ENCODE peak calls at places on chromosomes 3 and 15, in five cellular contexts. One of them, this sample, is unnamed. For H3K4me1 and H3K9me3, the result is how much of the 10 kb centered on the place peaks cover.

GRCh38 chr3:122245513-122246174 is 62.2 kb downstream of the CASR start:
- DNase-seq in body of pancreas: no peak
- DNase-seq in lower lobe of right lung: no peak
- DNase-seq in psoas muscle: no peak
- DNase-seq in PC-3: peak
- DNase-seq in this sample: peak

GRCh38 chr15:101003706-101004105 is 84.5 kb downstream of the LRRK1 start:
- DNase-seq in body of pancreas: no peak
- DNase-seq in lower lobe of right lung: no peak
- DNase-seq in psoas muscle: no peak
- DNase-seq in PC-3: no peak
- DNase-seq in this sample: no peak

GRCh38 chr15:31173790-31174450 is 72.4 kb upstream of the TRPM1 start:
- DNase-seq in body of pancreas: no peak
- DNase-seq in lower lobe of right lung: no peak
- DNase-seq in psoas muscle: no peak
- DNase-seq in PC-3: no peak
- DNase-seq in this sample: no peak

GRCh38 chr15:81091889-81092558 is 42.0 kb upstream of the CFAP161 start:
- DNase-seq in body of pancreas: peak
- DNase-seq in lower lobe of right lung: no peak
- DNase-seq in psoas muscle: peak
- DNase-seq in PC-3: peak
- DNase-seq in this sample: peak

GRCh38 chr3:65902304-65902793 is 136.4 kb downstream of the MAGI1 start:
- DNase-seq in body of pancreas: peak
- DNase-seq in lower lobe of right lung: no peak
- DNase-seq in psoas muscle: no peak
- DNase-seq in PC-3: no peak
- DNase-seq in this sample: no peak

GRCh38 chr3:183548262-183548769 is 7.2 kb downstream of the KLHL6 start:
- DNase-seq in body of pancreas: peak
- DNase-seq in lower lobe of right lung: no peak
- DNase-seq in psoas muscle: no peak
- DNase-seq in PC-3: peak
- DNase-seq in this sample: peak

GRCh38 chr3:65485826-65486592 is 552.7 kb downstream of the MAGI1 start:
- DNase-seq in body of pancreas: no peak
- DNase-seq in lower lobe of right lung: no peak
- DNase-seq in psoas muscle: no peak
- DNase-seq in PC-3: no peak
- DNase-seq in this sample: no peak

GRCh38 chr15:88288206-88288605 is 31.7 kb upstream of the NTRK3 start:
- DNase-seq in body of pancreas: no peak
- DNase-seq in lower lobe of right lung: no peak
- DNase-seq in psoas muscle: no peak
- DNase-seq in PC-3: no peak
- DNase-seq in this sample: no peak

GRCh38 chr3:183542355-183542754 is 13.2 kb downstream of the KLHL6 start:
- DNase-seq in body of pancreas: no peak
- DNase-seq in lower lobe of right lung: no peak
- DNase-seq in psoas muscle: no peak
- DNase-seq in PC-3: no peak
- DNase-seq in this sample: no peak

GRCh38 chr3:151987893-151988292 is 114.5 kb downstream of the SUCNR1 start:
- DNase-seq in body of pancreas: no peak
- DNase-seq in lower lobe of right lung: no peak
- DNase-seq in psoas muscle: no peak
- DNase-seq in PC-3: no peak
- DNase-seq in this sample: no peak

GRCh38 chr15:90654233-90655124 is 62.7 kb upstream of the BLM start:
- DNase-seq in body of pancreas: no peak
- DNase-seq in lower lobe of right lung: no peak
- DNase-seq in psoas muscle: no peak
- DNase-seq in PC-3: no peak
- DNase-seq in this sample: no peak

GRCh38 chr15:80836991-80837390 is 57.8 kb downstream of the CEMIP start:
- DNase-seq in body of pancreas: no peak
- DNase-seq in lower lobe of right lung: no peak
- DNase-seq in psoas muscle: no peak
- DNase-seq in PC-3: no peak
- DNase-seq in this sample: no peak

GRCh38 chr15:48472756-48473155 is 141.5 kb downstream of the DUT start:
- DNase-seq in body of pancreas: no peak
- DNase-seq in lower lobe of right lung: no peak
- DNase-seq in psoas muscle: no peak
- DNase-seq in PC-3: peak
- DNase-seq in this sample: peak

GRCh38 chr3:68271145-68271544 is 616.7 kb upstream of the SUCLG2 start:
- DNase-seq in body of pancreas: no peak
- DNase-seq in lower lobe of right lung: no peak
- DNase-seq in psoas muscle: no peak
- DNase-seq in PC-3: no peak
- DNase-seq in this sample: no peak

GRCh38 chr3:120550546-120550945 is 45.6 kb upstream of the NDUFB4 start:
- DNase-seq in body of pancreas: no peak
- DNase-seq in lower lobe of right lung: no peak
- DNase-seq in psoas muscle: no peak
- DNase-seq in PC-3: no peak
- DNase-seq in this sample: no peak

GRCh38 chr15:101153801-101154656 is 97.8 kb downstream of the CHSY1 start:
- DNase-seq in body of pancreas: no peak
- DNase-seq in lower lobe of right lung: peak
- DNase-seq in psoas muscle: no peak
- DNase-seq in PC-3: no peak
- DNase-seq in this sample: no peak

GRCh38 chr3:56251343-56251945 is 216.8 kb downstream of the ERC2 start:
- DNase-seq in body of pancreas: peak
- DNase-seq in lower lobe of right lung: no peak
- DNase-seq in psoas muscle: no peak
- DNase-seq in PC-3: peak
- DNase-seq in this sample: peak

GRCh38 chr3:15405448-15406050 is 21.8 kb downstream of the METTL6 start:
- DNase-seq in body of pancreas: no peak
- DNase-seq in lower lobe of right lung: no peak
- DNase-seq in psoas muscle: no peak
- DNase-seq in PC-3: peak
- DNase-seq in this sample: peak

GRCh38 chr3:138675393-138675792 is 66.8 kb downstream of the FAIM start:
- DNase-seq in body of pancreas: no peak
- DNase-seq in lower lobe of right lung: no peak
- DNase-seq in psoas muscle: no peak
- DNase-seq in PC-3: peak
- DNase-seq in this sample: peak

GRCh38 chr15:67880651-67881182 is 40.9 kb upstream of the RNU6-1 start:
- DNase-seq in body of pancreas: peak
- DNase-seq in lower lobe of right lung: no peak
- DNase-seq in psoas muscle: no peak
- DNase-seq in PC-3: peak
- DNase-seq in this sample: peak

GRCh38 chr3:33883538-33884203 is 85.2 kb downstream of the PDCD6IP start:
- DNase-seq in body of pancreas: no peak
- DNase-seq in lower lobe of right lung: no peak
- DNase-seq in psoas muscle: no peak
- DNase-seq in PC-3: peak
- DNase-seq in this sample: peak

GRCh38 chr3:4394048-4394447 is 73.0 kb downstream of the SUMF1 start:
- DNase-seq in body of pancreas: no peak
- DNase-seq in lower lobe of right lung: no peak
- DNase-seq in psoas muscle: no peak
- DNase-seq in PC-3: no peak
- DNase-seq in this sample: no peak

GRCh38 chr15:33963831-33964664 is 4.2 kb upstream of the CHRM5 start:
- DNase-seq in body of pancreas: no peak
- DNase-seq in lower lobe of right lung: no peak
- DNase-seq in psoas muscle: no peak
- DNase-seq in PC-3: peak
- DNase-seq in this sample: peak

GRCh38 chr3:143529778-143530177 is 318.5 kb downstream of the SLC9A9 start:
- DNase-seq in body of pancreas: no peak
- DNase-seq in lower lobe of right lung: no peak
- DNase-seq in psoas muscle: no peak
- DNase-seq in PC-3: no peak
- DNase-seq in this sample: no peak

GRCh38 chr3:143529018-143529478 is 319.2 kb downstream of the SLC9A9 start:
- DNase-seq in body of pancreas: no peak
- DNase-seq in lower lobe of right lung: no peak
- DNase-seq in psoas muscle: peak
- DNase-seq in PC-3: no peak
- DNase-seq in this sample: peak

GRCh38 chr3:143526016-143526540 is 322.2 kb downstream of the SLC9A9 start:
- DNase-seq in body of pancreas: no peak
- DNase-seq in lower lobe of right lung: no peak
- DNase-seq in psoas muscle: no peak
- DNase-seq in PC-3: no peak
- DNase-seq in this sample: peak

GRCh38 chr3:143533391-143533790 is 314.9 kb downstream of the SLC9A9 start:
- DNase-seq in body of pancreas: no peak
- DNase-seq in lower lobe of right lung: no peak
- DNase-seq in psoas muscle: no peak
- DNase-seq in PC-3: no peak
- DNase-seq in this sample: no peak

DNA sequence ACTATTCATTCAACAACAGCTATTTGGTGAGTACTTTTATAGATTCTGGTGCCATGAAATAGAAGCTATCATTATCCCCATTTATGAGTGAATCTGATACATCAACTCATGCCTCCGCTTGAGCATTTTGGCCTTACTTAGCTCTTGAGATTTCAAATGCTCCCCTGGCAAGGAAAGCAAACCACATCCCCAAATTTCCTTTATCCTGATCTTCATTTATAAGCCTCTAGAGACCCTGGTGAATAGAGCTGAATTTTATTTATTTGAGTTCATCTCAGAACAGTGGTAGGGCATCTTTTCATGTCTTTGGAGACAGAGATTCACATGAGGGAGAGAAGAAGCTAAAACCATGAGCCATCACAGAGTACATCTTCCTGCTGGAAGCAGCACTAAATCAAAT is 317.2 kb downstream of the SLC9A9 start:
- DNase-seq in body of pancreas: no peak
- DNase-seq in lower lobe of right lung: no peak
- DNase-seq in psoas muscle: no peak
- DNase-seq in PC-3: no peak
- DNase-seq in this sample: no peak
- H3K4me1 ChIP-seq in body of pancreas: under half
- H3K4me1 ChIP-seq in lower lobe of right lung: under half
- H3K4me1 ChIP-seq in psoas muscle: under half
- H3K4me1 ChIP-seq in PC-3: under half
- H3K4me1 ChIP-seq in this sample: under half

GRCh38 chr3:46629571-46630517 is 17.5 kb downstream of the FAM240A start:
- DNase-seq in body of pancreas: peak
- DNase-seq in lower lobe of right lung: peak
- DNase-seq in psoas muscle: peak
- DNase-seq in PC-3: peak
- DNase-seq in this sample: peak
- H3K4me3 ChIP-seq in body of pancreas: no peak
- H3K4me3 ChIP-seq in lower lobe of right lung: peak
- H3K4me3 ChIP-seq in psoas muscle: peak
- H3K4me3 ChIP-seq in PC-3: no peak
- H3K4me3 ChIP-seq in this sample: peak

DNA sequence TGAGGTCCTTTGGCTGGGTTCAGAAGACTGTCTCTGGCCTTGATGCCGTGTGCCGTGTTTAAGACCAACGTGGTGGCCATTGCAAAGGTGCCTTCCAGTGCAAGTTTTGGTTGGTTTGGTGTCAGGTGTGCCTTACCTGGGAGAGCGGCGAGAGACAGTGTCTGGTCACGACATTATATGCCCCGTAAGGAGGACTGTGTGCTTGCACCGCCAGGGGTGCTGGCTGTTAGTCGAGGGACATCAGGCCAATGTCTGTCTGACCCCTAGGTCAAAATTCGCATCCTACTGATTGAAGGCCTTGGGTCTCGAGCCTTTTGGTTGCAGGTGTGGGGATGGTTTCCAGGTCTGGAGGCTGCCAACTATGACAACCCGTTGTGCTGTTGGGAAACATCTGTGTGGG is 111.9 kb downstream of the SNRPN start:
- DNase-seq in body of pancreas: no peak
- DNase-seq in lower lobe of right lung: no peak
- DNase-seq in psoas muscle: no peak
- DNase-seq in PC-3: no peak
- DNase-seq in this sample: no peak
- H3K9me3 ChIP-seq in body of pancreas: under half
- H3K9me3 ChIP-seq in lower lobe of right lung: half or more
- H3K9me3 ChIP-seq in psoas muscle: half or more
- H3K9me3 ChIP-seq in PC-3: half or more
- H3K9me3 ChIP-seq in this sample: under half

DNA sequence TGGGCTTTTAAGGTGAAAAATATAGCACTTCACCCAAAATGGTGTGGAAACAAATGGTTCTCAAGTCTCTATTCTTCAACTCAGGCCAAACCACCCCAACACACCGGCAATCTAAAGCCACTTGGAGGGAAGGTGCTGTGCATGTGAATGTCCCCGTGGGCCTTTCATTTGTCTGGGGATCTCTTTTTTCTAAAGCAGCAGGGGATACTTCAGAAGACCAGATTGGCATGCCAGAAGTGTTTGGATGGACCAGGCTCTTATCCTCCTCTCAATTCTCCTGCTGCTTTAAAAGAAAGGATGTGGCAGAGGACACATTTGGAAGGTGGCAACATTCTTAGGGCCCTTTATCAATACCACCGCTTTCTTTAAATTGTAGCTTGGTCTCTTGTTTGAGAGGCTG is 193.1 kb downstream of the MEIS2 start:
- DNase-seq in body of pancreas: no peak
- DNase-seq in lower lobe of right lung: no peak
- DNase-seq in psoas muscle: no peak
- DNase-seq in PC-3: no peak
- DNase-seq in this sample: no peak
- H3K4me1 ChIP-seq in body of pancreas: under half
- H3K4me1 ChIP-seq in lower lobe of right lung: under half
- H3K4me1 ChIP-seq in psoas muscle: under half
- H3K4me1 ChIP-seq in PC-3: under half
- H3K4me1 ChIP-seq in this sample: under half

DNA sequence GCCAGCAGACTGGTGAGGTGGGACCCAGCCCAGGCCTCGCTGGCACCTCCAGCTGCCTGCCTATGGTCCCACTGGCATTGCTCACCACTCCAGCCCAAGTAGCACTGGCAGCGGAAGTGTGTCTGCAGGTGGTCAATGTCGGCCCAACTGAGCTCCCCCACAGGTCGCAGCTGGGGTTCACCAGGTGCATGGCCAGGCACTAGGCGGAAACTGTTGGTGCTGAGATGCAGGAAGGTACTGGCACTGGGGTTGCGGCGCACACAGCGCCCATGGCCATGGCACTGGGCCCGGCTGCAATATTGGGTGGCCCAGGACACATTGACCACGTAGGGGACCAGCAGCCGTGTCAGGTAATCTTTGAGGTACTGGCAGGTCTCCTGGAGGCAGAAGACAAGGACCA is 4.4 kb downstream of the HYAL2 start:
- DNase-seq in body of pancreas: no peak
- DNase-seq in lower lobe of right lung: no peak
- DNase-seq in psoas muscle: no peak
- DNase-seq in PC-3: no peak
- DNase-seq in this sample: no peak
- H3K4me3 ChIP-seq in body of pancreas: no peak
- H3K4me3 ChIP-seq in lower lobe of right lung: peak
- H3K4me3 ChIP-seq in psoas muscle: peak
- H3K4me3 ChIP-seq in PC-3: no peak
- H3K4me3 ChIP-seq in this sample: no peak